ENCODE peak calls at places on chromosomes 2 and 18, in seven cellular contexts. Y, P, O, D, Z, T and M are unnamed samples.

GRCh38 chr2:145230546-145230945 is 710.6 kb upstream of the ZEB2 start:
- DNase-seq in Y (no peak), P (no peak), O (no peak), D (no peak), Z (no peak), T (no peak), M (no peak)

GRCh38 chr18:52617931-52618330 is 277.9 kb downstream of the DCC start:
- DNase-seq in Y (no peak), P (no peak), O (no peak), D (no peak), Z (no peak), T (no peak), M (no peak)

GRCh38 chr2:119208791-119209203 is 14.8 kb upstream of the STEAP3 start:
- DNase-seq in Y (no peak), P (no peak), O (peak; percentile 87), D (no peak), Z (no peak), T (no peak), M (no peak)

GRCh38 chr18:50947899-50948298 is 19.9 kb upstream of the ELAC1 start:
- DNase-seq in Y (no peak), P (no peak), O (no peak), D (no peak), Z (no peak), T (no peak), M (no peak)

GRCh38 chr2:74391209-74391579 is 11.1 kb upstream of the DCTN1 start:
- DNase-seq in Y (no peak), P (no peak), O (no peak), D (no peak), Z (no peak), T (no peak), M (no peak)

GRCh38 chr18:77063256-77063655 is 69.3 kb downstream of the MBP start:
- DNase-seq in Y (no peak), P (peak; percentile 69), O (no peak), D (peak; percentile 97), Z (no peak), T (peak; percentile 50), M (no peak)

GRCh38 chr2:158994920-158995676 is 26.7 kb downstream of the TANC1 start:
- DNase-seq in Y (peak; percentile 29), P (no peak), O (no peak), D (no peak), Z (no peak), T (no peak), M (no peak)

GRCh38 chr2:39243469-39244123 is at the start of gene CDKL4:
- DNase-seq in Y (no peak), P (peak; percentile 8), O (no peak), D (no peak), Z (no peak), T (peak; percentile 12), M (no peak)

GRCh38 chr2:238651306-238652052 is 196.4 kb upstream of the TWIST2 start:
- DNase-seq in Y (no peak), P (no peak), O (no peak), D (no peak), Z (no peak), T (no peak), M (no peak)

GRCh38 chr2:181371195-181371594 is 86.0 kb upstream of the ITGA4 start:
- DNase-seq in Y (no peak), P (no peak), O (no peak), D (no peak), Z (no peak), T (no peak), M (no peak)

GRCh38 chr2:158686166-158686792 is 108.8 kb upstream of the DAPL1 start:
- DNase-seq in Y (peak; percentile 6), P (no peak), O (no peak), D (no peak), Z (no peak), T (no peak), M (no peak)

GRCh38 chr2:46106690-46107089 is 190.5 kb upstream of the EPAS1 start:
- DNase-seq in Y (no peak), P (no peak), O (no peak), D (no peak), Z (no peak), T (no peak), M (no peak)

GRCh38 chr2:215799194-215799593 is 214.2 kb downstream of the MREG start:
- DNase-seq in Y (no peak), P (no peak), O (no peak), D (no peak), Z (no peak), T (no peak), M (no peak)

GRCh38 chr2:9287400-9288059 is 80.9 kb downstream of the ASAP2 start:
- DNase-seq in Y (no peak), P (no peak), O (peak; percentile 91), D (peak; percentile 98), Z (no peak), T (no peak), M (no peak)

GRCh38 chr2:119574864-119575263 is 30.6 kb downstream of the CFAP221 start:
- DNase-seq in Y (no peak), P (no peak), O (no peak), D (no peak), Z (no peak), T (no peak), M (no peak)

DNA sequence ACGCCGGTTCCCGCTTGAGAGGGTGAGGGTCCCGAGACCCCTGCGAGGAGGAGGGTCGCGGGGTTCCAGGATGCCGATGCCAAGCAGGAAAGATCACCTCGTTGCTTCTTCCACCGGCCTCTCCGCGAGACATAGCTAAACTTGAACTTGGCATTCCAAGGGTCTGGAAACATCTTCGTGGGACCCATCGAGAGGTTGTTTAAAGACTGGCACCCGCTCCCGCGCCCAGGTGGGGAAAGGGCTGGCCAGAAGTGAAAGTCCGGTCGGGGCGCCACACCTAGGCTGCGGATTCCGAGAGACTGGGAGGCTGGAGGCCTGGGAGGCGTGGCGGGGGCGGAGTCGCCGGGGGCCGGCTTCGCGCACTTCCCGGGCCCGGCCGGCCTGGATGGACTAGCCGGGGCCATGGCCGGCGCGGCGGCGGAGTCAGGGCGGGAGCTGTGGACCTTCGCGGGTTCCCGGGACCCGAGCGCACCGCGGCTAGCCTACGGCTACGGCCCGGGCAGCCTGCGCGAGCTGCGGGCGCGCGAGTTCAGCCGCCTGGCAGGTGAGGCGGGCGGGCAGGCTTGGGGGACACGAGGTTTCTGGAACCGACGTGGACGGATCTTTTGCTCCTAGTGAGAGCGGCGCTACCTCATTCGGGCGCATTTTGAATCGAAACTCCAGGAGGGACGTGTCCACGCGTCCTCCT is at the start of gene MOCOS:
- DNase-seq in Y (peak; percentile 89), P (peak; percentile 28), O (peak; percentile 81), D (peak; percentile 42), Z (peak; percentile 62), T (peak; percentile 85), M (peak; percentile 72)
- H3K27ac ChIP-seq in Y (no peak within 1 kb of the TSS), P (peak within 1 kb of the TSS; percentile 43), O (peak within 1 kb of the TSS; percentile 60), D (no peak within 1 kb of the TSS), Z (peak within 1 kb of the TSS; percentile 75), T (no peak within 1 kb of the TSS), M (peak within 1 kb of the TSS; percentile 60)

GRCh38 chr2:64796926-64797325 is 143.2 kb upstream of the SERTAD2 start:
- DNase-seq in Y (no peak), P (no peak), O (no peak), D (no peak), Z (no peak), T (peak; percentile 24), M (no peak)

GRCh38 chr2:64794426-64794995 is 140.8 kb upstream of the SERTAD2 start:
- DNase-seq in Y (no peak), P (no peak), O (no peak), D (no peak), Z (no peak), T (no peak), M (no peak)

GRCh38 chr2:64793701-64794100 is 140.0 kb upstream of the SERTAD2 start:
- DNase-seq in Y (no peak), P (no peak), O (no peak), D (peak; percentile 55), Z (no peak), T (no peak), M (no peak)

GRCh38 chr2:64792995-64793639 is 139.4 kb upstream of the SERTAD2 start:
- DNase-seq in Y (no peak), P (no peak), O (no peak), D (peak; percentile 62), Z (no peak), T (no peak), M (no peak)

DNA sequence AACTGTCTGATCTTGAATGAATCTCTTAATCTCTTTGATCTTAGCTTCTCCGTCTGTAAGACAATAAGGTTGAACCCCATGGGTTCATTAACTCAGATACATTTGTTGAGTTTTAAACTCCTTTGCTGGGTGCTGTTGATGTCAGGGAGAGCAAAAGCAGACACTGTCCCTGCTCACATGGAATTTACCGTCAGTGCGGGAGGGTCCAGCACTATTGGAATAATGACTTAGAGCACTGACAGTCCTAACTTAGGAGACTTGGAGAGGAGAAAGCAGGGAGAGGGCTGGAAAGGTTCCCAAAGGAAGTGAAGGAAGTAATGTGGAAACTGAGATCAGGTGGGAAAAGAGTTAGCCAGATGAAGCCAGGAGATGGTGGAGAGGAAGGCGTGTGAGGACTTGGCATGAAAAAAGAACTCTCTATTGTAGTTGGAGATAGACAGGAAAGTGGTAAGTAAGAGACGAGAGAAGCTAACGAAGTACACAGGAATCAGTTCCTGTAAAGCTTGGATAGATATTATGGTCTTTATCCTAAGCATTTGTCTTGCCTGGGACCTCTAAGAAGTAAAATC is 141.4 kb upstream of the SERTAD2 start:
- DNase-seq in Y (no peak), P (no peak), O (no peak), D (no peak), Z (no peak), T (no peak), M (no peak)
- H3K4me3 ChIP-seq in Y (no peak overlapping the region), P (no peak overlapping the region), O (no peak overlapping the region), D (no peak overlapping the region), Z (no peak overlapping the region), T (no peak overlapping the region), M (no peak overlapping the region)

DNA sequence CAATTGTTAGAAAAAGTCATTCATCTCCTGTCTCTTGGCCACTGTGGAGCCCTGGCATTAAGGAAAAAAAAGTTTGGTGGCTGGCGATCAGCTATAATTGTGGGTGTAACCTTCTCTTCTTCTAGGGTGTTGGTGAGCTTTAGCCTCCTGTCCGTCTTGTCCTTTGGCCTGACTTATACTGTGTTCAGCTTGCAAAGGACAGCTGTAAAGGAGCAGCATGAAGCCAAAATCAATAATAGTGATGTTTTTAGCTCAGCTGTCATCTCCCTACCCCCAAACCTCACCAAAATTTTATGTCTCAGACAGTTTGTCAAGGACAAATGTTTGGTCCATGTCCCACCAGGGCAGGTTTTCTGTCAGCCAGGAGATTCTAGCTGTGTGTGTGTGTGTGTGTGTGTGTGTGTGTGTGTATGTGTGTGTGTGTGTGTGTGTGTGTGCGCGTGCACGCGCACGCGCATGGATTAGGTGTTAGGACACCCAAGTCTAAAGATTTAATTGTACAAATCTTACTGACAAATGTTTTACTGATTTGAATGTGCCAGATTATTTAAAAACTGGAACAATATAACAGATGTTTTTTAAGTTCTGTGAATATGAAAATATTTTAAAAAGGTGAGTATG is 109.2 kb downstream of the PTPRM start:
- DNase-seq in Y (no peak), P (no peak), O (no peak), D (no peak), Z (no peak), T (no peak), M (no peak)
- H3K27ac ChIP-seq in Y (no peak overlapping the region), P (no peak overlapping the region), O (no peak overlapping the region), D (no peak overlapping the region), Z (no peak overlapping the region), T (no peak overlapping the region), M (no peak overlapping the region)

DNA sequence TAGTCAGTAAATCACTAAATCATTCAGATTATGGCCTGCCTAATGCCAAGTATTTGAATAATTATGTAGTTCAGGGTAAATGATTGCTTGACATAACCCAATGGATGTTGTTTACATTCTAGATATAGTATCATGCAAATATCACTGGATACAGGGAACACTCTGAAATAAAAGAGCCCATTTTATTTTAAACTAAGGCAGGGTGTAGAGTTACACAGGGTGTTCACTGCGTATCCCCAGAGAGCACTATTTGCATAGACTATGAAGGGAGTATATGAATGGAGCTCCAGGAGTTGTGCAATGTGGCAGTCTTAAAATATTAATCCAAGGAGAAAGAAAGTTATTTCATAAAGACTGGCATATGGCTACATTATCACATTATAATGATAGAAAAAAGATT is 701.1 kb upstream of the KLHL29 start:
- DNase-seq in Y (no peak), P (no peak), O (no peak), D (no peak), Z (no peak), T (no peak), M (no peak)
- H3K4me3 ChIP-seq in Y (no peak overlapping the region), P (no peak overlapping the region), O (no peak overlapping the region), D (no peak overlapping the region), Z (no peak overlapping the region), T (no peak overlapping the region), M (no peak overlapping the region)